ENCODE peak calls at places on chromosomes 4 and X, in seven cellular contexts. N is body of pancreas, W is tibial nerve, R is IMR-90, U is breast epithelium, I is ovary, O is stomach. X is an unnamed sample.

GRCh38 chr4:74671074-74671698 is 123.1 kb downstream of the BTC start:
- DNase-seq in N (peak; percentile 22), W (no peak), R (peak; percentile 64), U (no peak), I (peak; percentile 21), O (peak; percentile 46), X (no peak)

GRCh38 chr4:38366451-38366850 is 297.5 kb upstream of the KLF3 start:
- DNase-seq in N (peak; percentile 13), W (peak; percentile 36), R (no peak), U (no peak), I (no peak), O (no peak), X (no peak)

GRCh38 chr4:82678046-82678445 is 116.3 kb upstream of the TMEM150C start:
- DNase-seq in N (no peak), W (no peak), R (peak; percentile 28), U (no peak), I (no peak), O (no peak), X (no peak)

GRCh38 chrX:66110112-66110511 is 53.9 kb upstream of the HEPH start:
- DNase-seq in N (no peak), W (no peak), R (peak; percentile 8), U (no peak), I (no peak), O (no peak), X (no peak)

GRCh38 chrX:352582-353314 is 34.0 kb downstream of the PPP2R3B start:
- DNase-seq in N (no peak), W (no peak), R (no peak), U (no peak), I (no peak), O (no peak), X (no peak)

GRCh38 chr4:183961772-183962171 is 56.7 kb downstream of the STOX2 start:
- DNase-seq in N (no peak), W (no peak), R (no peak), U (no peak), I (no peak), O (no peak), X (no peak)

GRCh38 chrX:10415704-10416001 is 204.7 kb downstream of the MID1 start:
- DNase-seq in N (no peak), W (no peak), R (peak; percentile 51), U (no peak), I (no peak), O (no peak), X (no peak)

GRCh38 chr4:69546121-69546520 is 50.4 kb upstream of the UGT2B4 start:
- DNase-seq in N (no peak), W (no peak), R (no peak), U (no peak), I (no peak), O (no peak), X (no peak)

GRCh38 chr4:84809946-84810345 is 156.5 kb downstream of the WDFY3 start:
- DNase-seq in N (no peak), W (no peak), R (peak; percentile 2), U (no peak), I (no peak), O (no peak), X (no peak)

GRCh38 chr4:9924750-9925149 is 96.5 kb downstream of the SLC2A9 start:
- DNase-seq in N (no peak), W (no peak), R (peak; percentile 13), U (no peak), I (no peak), O (no peak), X (no peak)

GRCh38 chr4:47744253-47744652 is 93.6 kb downstream of the CORIN start:
- DNase-seq in N (no peak), W (no peak), R (no peak), U (no peak), I (no peak), O (no peak), X (no peak)

GRCh38 chr4:151248519-151248918 is 28.4 kb upstream of the PRSS48 start:
- DNase-seq in N (no peak), W (no peak), R (no peak), U (no peak), I (no peak), O (no peak), X (no peak)

GRCh38 chrX:49792376-49792775 is 36.7 kb upstream of the PAGE4 start:
- DNase-seq in N (no peak), W (no peak), R (no peak), U (no peak), I (no peak), O (no peak), X (no peak)

GRCh38 chr4:1345905-1346780 is 865 bp upstream of the UVSSA start:
- DNase-seq in N (peak; percentile 60), W (peak; percentile 18), R (peak; percentile 16), U (peak; percentile 39), I (peak; percentile 72), O (peak; percentile 42), X (peak; percentile 72)
- TF ChIP-seq POLR2A in N (no peak), W (no peak), R (no peak), U (no peak), I (peak; percentile 22), O (no peak), X (no peak)

DNA sequence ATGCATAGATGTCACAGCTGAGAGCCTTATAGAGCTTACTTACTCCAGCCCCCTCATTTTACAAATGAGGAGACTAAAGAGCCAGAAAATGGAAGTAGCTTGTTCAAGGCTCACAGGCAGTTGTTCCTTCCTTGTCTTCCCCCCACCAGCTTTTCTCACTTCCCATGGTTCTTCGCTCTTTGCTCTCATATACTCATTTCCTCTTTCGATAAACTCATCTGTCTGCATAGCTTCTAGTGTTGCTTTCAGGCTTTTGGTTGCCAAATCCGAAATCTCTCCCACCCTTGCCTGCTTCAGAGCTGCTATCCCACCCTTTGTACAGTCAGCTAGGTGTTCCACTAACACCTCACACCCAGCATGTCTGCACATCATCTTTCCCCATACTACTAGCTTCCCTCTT is 25.0 kb upstream of the GJB1 start:
- DNase-seq in N (no peak), W (no peak), R (no peak), U (no peak), I (no peak), O (no peak), X (no peak)
- H3K4me3 ChIP-seq in N (no peak overlapping the region), W (no peak overlapping the region), R (no peak overlapping the region), U (peak overlapping the region; percentile 13), I (no peak overlapping the region), O (peak overlapping the region; percentile 15), X (peak overlapping the region; percentile 38)

GRCh38 chr4:77471821-77472495 is 133.7 kb upstream of the CXCL13 start:
- DNase-seq in N (no peak), W (no peak), R (no peak), U (peak; percentile 29), I (no peak), O (peak; percentile 74), X (no peak)

GRCh38 chr4:77473509-77473908 is 132.1 kb upstream of the CXCL13 start:
- DNase-seq in N (no peak), W (no peak), R (peak; percentile 4), U (no peak), I (no peak), O (no peak), X (no peak)
- TF ChIP-seq CTCF in N (peak; percentile 41), W (no peak), R (peak; percentile 27), U (peak; percentile 8), I (no peak), O (no peak), X (no peak)

DNA sequence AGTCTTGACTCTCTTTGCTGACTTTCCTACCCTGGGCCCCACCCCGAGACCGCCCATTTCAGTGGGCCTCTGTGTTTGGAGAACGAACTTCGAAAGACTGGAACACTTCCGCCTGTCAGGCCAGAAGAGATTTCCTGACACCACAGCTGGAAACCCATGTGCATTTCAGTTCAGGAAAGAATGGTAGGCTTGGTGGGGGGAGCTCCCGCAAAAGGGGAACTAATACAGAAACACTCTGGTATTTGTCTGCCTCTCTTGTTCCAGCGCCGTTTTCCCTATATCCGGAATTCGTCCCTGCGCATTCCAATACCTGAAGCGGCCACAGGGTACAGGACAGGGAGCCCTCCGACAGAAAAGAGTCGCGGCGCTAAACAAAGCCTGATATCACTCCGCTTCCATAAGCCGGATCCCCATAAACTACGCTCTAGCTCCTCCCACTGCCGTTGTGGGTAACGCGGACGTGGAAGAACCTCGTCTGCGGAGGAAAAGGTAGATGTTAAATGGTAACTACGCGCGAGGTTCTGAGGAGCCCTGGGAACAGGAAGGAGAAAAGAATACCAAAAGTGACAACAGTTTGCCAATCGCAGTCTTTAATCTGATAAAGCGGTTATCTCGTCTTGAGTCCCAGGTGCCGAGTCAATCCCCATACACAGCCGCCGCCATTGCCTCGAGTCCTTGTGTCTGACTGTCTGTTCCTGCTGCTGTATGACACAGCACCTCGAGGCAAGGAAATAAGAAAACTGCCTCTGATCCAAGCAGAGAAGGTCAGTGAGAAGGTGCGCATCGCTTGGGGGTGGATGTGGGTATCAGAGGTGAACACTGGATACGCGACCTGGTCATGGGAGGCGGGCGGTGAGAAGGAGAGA is at the start of gene ARMCX5:
- DNase-seq in N (peak; percentile 77), W (peak; percentile 67), R (peak; percentile 87), U (peak; percentile 59), I (peak; percentile 73), O (peak; percentile 77), X (peak; percentile 87)
- TF ChIP-seq POLR2A in N (peak; percentile 82), W (peak; percentile 59), R (peak; percentile 74), U (peak; percentile 52), I (peak; percentile 54), O (no peak), X (peak; percentile 25)

GRCh38 chr4:23878912-23879732 is 10.7 kb downstream of the PPARGC1A start:
- DNase-seq in N (no peak), W (no peak), R (peak; percentile 28), U (no peak), I (no peak), O (no peak), X (no peak)

GRCh38 chr4:23881674-23882337 is 8.0 kb downstream of the PPARGC1A start:
- DNase-seq in N (no peak), W (no peak), R (no peak), U (no peak), I (no peak), O (no peak), X (no peak)

GRCh38 chr4:23878235-23878861 is 11.5 kb downstream of the PPARGC1A start:
- DNase-seq in N (no peak), W (no peak), R (no peak), U (no peak), I (no peak), O (no peak), X (no peak)

GRCh38 chr4:23882976-23883531 is 6.8 kb downstream of the PPARGC1A start:
- DNase-seq in N (no peak), W (no peak), R (no peak), U (no peak), I (no peak), O (no peak), X (no peak)

DNA sequence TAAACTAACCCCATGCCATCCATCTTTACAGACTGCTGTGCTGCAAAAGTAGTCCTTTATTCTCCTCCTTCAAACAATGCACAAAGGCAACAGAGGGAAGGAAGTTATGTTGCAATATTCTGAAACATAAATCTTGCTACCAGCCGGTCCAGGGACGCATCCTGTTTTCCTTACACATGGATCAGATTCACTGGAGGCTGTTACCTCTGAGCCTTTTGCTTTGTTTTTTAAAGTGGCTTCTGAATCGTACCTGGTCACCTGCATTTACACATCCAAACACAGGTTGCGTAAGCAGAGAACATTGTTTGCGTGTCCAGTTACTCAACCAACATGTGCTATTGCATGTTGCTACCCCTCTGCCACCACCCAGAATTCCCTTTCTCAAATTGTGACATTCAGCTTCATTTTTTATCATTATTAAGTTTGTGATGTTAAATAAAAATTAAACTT is 8.8 kb downstream of the PPARGC1A start:
- DNase-seq in N (no peak), W (no peak), R (no peak), U (no peak), I (no peak), O (no peak), X (no peak)
- H3K4me3 ChIP-seq in N (no peak overlapping the region), W (no peak overlapping the region), R (no peak overlapping the region), U (no peak overlapping the region), I (no peak overlapping the region), O (no peak overlapping the region), X (no peak overlapping the region)

GRCh38 chr4:80321776-80322175 is 13.8 kb upstream of the CFAP299 start:
- DNase-seq in N (no peak), W (no peak), R (no peak), U (no peak), I (no peak), O (no peak), X (no peak)
- TF ChIP-seq CTCF in N (no peak), W (no peak), R (no peak), U (no peak), I (no peak), O (no peak), X (no peak)